ENCODE peak calls at places on chromosomes 6 and 20, in eight cellular contexts. B is stomach; T is CD8-positive, alpha-beta memory T cell; N is ovary; D is astrocyte; L is A549; Z is psoas muscle; R is endothelial cell of umbilical vein. O is an unnamed sample.

GRCh38 chr20:51444472-51444871 is 98.0 kb downstream of the NFATC2 start:
- DNase-seq in B (no peak), T (no peak), N (no peak), D (no peak), L (no peak), Z (no peak), R (no peak), O (no peak)

GRCh38 chr6:14270925-14271791 is 153.6 kb downstream of the CD83 start:
- DNase-seq in B (peak; percentile 54), T (peak; percentile 32), N (no peak), D (peak; percentile 97), L (peak; percentile 84), Z (no peak), R (no peak), O (no peak)

GRCh38 chr6:107600936-107601335 is 111.0 kb downstream of the SOBP start:
- DNase-seq in B (peak; percentile 52), T (no peak), N (peak; percentile 39), D (peak; percentile 83), L (peak; percentile 25), Z (no peak), R (peak; percentile 56), O (no peak)

GRCh38 chr20:5714261-5715041 is 35.8 kb upstream of the SHLD1 start:
- DNase-seq in B (no peak), T (peak; percentile 95), N (no peak), D (no peak), L (no peak), Z (no peak), R (peak; percentile 77), O (no peak)

GRCh38 chr20:17622851-17623508 is 53.1 kb downstream of the DSTN start:
- DNase-seq in B (no peak), T (no peak), N (peak; percentile 13), D (no peak), L (no peak), Z (no peak), R (no peak), O (no peak)

GRCh38 chr20:47973519-47974233 is 188.4 kb upstream of the SULF2 start:
- DNase-seq in B (no peak), T (no peak), N (no peak), D (peak; percentile 40), L (no peak), Z (no peak), R (peak; percentile 50), O (no peak)

GRCh38 chr6:28355743-28356665 is 6.3 kb downstream of the ZKSCAN3 start:
- DNase-seq in B (peak; percentile 81), T (peak; percentile 58), N (peak; percentile 70), D (peak; percentile 80), L (peak; percentile 48), Z (peak; percentile 72), R (peak; percentile 93), O (peak; percentile 58)

GRCh38 chr6:83176256-83176655 is 16.8 kb downstream of the PGM3 start:
- DNase-seq in B (no peak), T (no peak), N (no peak), D (no peak), L (no peak), Z (no peak), R (no peak), O (no peak)

GRCh38 chr6:88248709-88249321 is 82.7 kb upstream of the CNR1 start:
- DNase-seq in B (no peak), T (no peak), N (no peak), D (no peak), L (no peak), Z (no peak), R (no peak), O (no peak)

GRCh38 chr6:41271901-41272395 is 14.5 kb downstream of the TREM1 start:
- DNase-seq in B (peak; percentile 27), T (no peak), N (no peak), D (no peak), L (no peak), Z (peak; percentile 57), R (no peak), O (no peak)

GRCh38 chr6:81933648-81934047 is 181.2 kb upstream of the TENT5A start:
- DNase-seq in B (no peak), T (no peak), N (no peak), D (no peak), L (no peak), Z (no peak), R (no peak), O (no peak)

GRCh38 chr20:37498066-37498702 is 22.9 kb upstream of the NNAT start:
- DNase-seq in B (no peak), T (no peak), N (no peak), D (no peak), L (no peak), Z (no peak), R (no peak), O (no peak)

GRCh38 chr20:40689943-40690835 is 1.2 kb upstream of the MAFB start:
- DNase-seq in B (peak; percentile 90), T (peak; percentile 24), N (peak; percentile 84), D (peak; percentile 69), L (peak; percentile 73), Z (peak; percentile 95), R (peak; percentile 81), O (peak; percentile 60)

GRCh38 chr20:63678071-63678470 is 18.4 kb upstream of the TNFRSF6B start:
- DNase-seq in B (no peak), T (no peak), N (no peak), D (no peak), L (no peak), Z (no peak), R (no peak), O (no peak)

GRCh38 chr20:63675681-63676368 is 17.7 kb downstream of the RTEL1 start:
- DNase-seq in B (no peak), T (no peak), N (no peak), D (no peak), L (no peak), Z (no peak), R (no peak), O (no peak)

GRCh38 chr20:63672666-63673065 is 14.6 kb downstream of the RTEL1 start:
- DNase-seq in B (no peak), T (no peak), N (no peak), D (no peak), L (no peak), Z (no peak), R (no peak), O (no peak)

GRCh38 chr20:63678667-63679465 is 17.6 kb upstream of the TNFRSF6B start:
- DNase-seq in B (no peak), T (no peak), N (no peak), D (no peak), L (no peak), Z (no peak), R (no peak), O (no peak)

GRCh38 chr20:63673951-63674350 is 15.8 kb downstream of the RTEL1 start:
- DNase-seq in B (no peak), T (no peak), N (no peak), D (no peak), L (no peak), Z (no peak), R (no peak), O (no peak)
- H3K4me1 ChIP-seq in B (no peaks in the 10 kb centered on the region), T (no peaks in the 10 kb centered on the region), N (no peaks in the 10 kb centered on the region), D (no peaks in the 10 kb centered on the region), L (no peaks in the 10 kb centered on the region), Z (no peaks in the 10 kb centered on the region), R (no peaks in the 10 kb centered on the region), O (no peaks in the 10 kb centered on the region)

GRCh38 chr6:10534418-10534760 is 13.2 kb downstream of the GCNT2 start:
- DNase-seq in B (no peak), T (no peak), N (no peak), D (no peak), L (no peak), Z (no peak), R (no peak), O (no peak)

GRCh38 chr6:10535198-10535597 is 14.0 kb downstream of the GCNT2 start:
- DNase-seq in B (no peak), T (no peak), N (no peak), D (no peak), L (no peak), Z (no peak), R (no peak), O (no peak)

GRCh38 chr6:10540073-10540746 is 19.1 kb downstream of the GCNT2 start:
- DNase-seq in B (no peak), T (no peak), N (no peak), D (no peak), L (no peak), Z (no peak), R (no peak), O (no peak)

GRCh38 chr6:10541591-10541990 is 20.4 kb downstream of the GCNT2 start:
- DNase-seq in B (no peak), T (no peak), N (no peak), D (no peak), L (no peak), Z (no peak), R (no peak), O (no peak)

GRCh38 chr6:10537726-10538125 is 16.6 kb downstream of the GCNT2 start:
- DNase-seq in B (no peak), T (no peak), N (no peak), D (no peak), L (no peak), Z (no peak), R (no peak), O (no peak)
- H3K4me1 ChIP-seq in B (peaks cover 31% of the 10 kb centered on the region), T (no peaks in the 10 kb centered on the region), N (no peaks in the 10 kb centered on the region), D (no peaks in the 10 kb centered on the region), L (no peaks in the 10 kb centered on the region), Z (no peaks in the 10 kb centered on the region), R (no peaks in the 10 kb centered on the region), O (peaks cover 36% of the 10 kb centered on the region)

GRCh38 chr20:25526446-25526845 is 58.9 kb downstream of the NINL start:
- DNase-seq in B (no peak), T (no peak), N (no peak), D (no peak), L (no peak), Z (no peak), R (no peak), O (no peak)

GRCh38 chr20:25517124-25517523 is 68.2 kb downstream of the NINL start:
- DNase-seq in B (no peak), T (no peak), N (no peak), D (no peak), L (no peak), Z (no peak), R (no peak), O (no peak)

GRCh38 chr20:25525295-25525694 is 60.0 kb downstream of the NINL start:
- DNase-seq in B (no peak), T (no peak), N (no peak), D (no peak), L (no peak), Z (no peak), R (no peak), O (no peak)

GRCh38 chr20:25525857-25526256 is 59.5 kb downstream of the NINL start:
- DNase-seq in B (no peak), T (no peak), N (no peak), D (peak; percentile 99), L (peak; percentile 35), Z (no peak), R (no peak), O (peak; percentile 36)

DNA sequence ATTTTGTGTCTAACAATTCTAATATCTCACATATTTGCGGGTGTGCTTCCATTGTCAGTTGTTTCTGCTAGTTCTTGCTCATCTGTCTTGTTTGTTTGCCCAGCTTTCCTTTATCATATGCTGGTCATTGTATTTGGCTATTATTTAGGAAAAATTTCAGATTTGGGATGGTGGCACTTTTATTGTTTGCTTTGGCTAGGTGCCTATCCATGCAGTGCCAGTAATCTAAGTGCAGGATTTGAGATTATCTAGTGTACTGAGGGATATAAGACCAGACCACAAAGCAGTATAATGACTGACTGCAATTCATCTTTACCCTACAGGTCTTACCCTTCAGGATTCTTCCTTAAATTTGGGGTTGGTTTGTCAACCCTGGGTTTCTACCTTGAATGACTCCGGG is 63.9 kb downstream of the NINL start:
- DNase-seq in B (no peak), T (no peak), N (no peak), D (no peak), L (no peak), Z (no peak), R (no peak), O (no peak)
- H3K4me1 ChIP-seq in B (no peaks in the 10 kb centered on the region), T (no peaks in the 10 kb centered on the region), N (no peaks in the 10 kb centered on the region), D (peaks cover 16% of the 10 kb centered on the region), L (peaks cover 20% of the 10 kb centered on the region), Z (no peaks in the 10 kb centered on the region), R (no peaks in the 10 kb centered on the region), O (peaks cover 12% of the 10 kb centered on the region)

GRCh38 chr6:149331871-149332270 is 14.4 kb downstream of the TAB2 start:
- DNase-seq in B (no peak), T (no peak), N (no peak), D (peak; percentile 47), L (no peak), Z (no peak), R (no peak), O (no peak)
- H3K4me1 ChIP-seq in B (peaks cover 100% of the 10 kb centered on the region), T (peaks cover 92% of the 10 kb centered on the region), N (peaks cover 5% of the 10 kb centered on the region), D (peaks cover 47% of the 10 kb centered on the region), L (peaks cover 74% of the 10 kb centered on the region), Z (peaks cover 78% of the 10 kb centered on the region), R (peaks cover 35% of the 10 kb centered on the region), O (peaks cover 80% of the 10 kb centered on the region)